ENCODE peak calls at places on chromosomes 2 and 18, in nine cellular contexts. D is adrenal gland, L is A549, V is NCI-H524 treated with DMSO at 0.1 percent for 48 hours, Y is HTR-8/SVneo, W is Daoy, Z is GM12891, T is NCI-H1105, F is NCI-H446. B is an unnamed sample.

GRCh38 chr2:162106146-162106551 is 32.1 kb upstream of the DPP4 start:
- DNase-seq in D (no peak), L (no peak), V (no peak), Y (no peak), W (no peak), Z (no peak), T (no peak), F (no peak), B (no peak)

GRCh38 chr2:30807249-30807648 is at the start of gene CAPN13:
- DNase-seq in D (no peak), L (no peak), V (no peak), Y (no peak), W (no peak), Z (no peak), T (no peak), F (no peak), B (no peak)

GRCh38 chr18:6022840-6023239 is 127.5 kb upstream of the TMEM200C start:
- DNase-seq in D (no peak), L (no peak), V (no peak), Y (no peak), W (peak; percentile 45), Z (no peak), T (no peak), F (no peak), B (no peak)

GRCh38 chr2:86622878-86623548 is 652 bp downstream of the RNF103 start:
- DNase-seq in D (peak; percentile 65), L (peak; percentile 66), V (no peak), Y (peak; percentile 33), W (no peak), Z (peak; percentile 54), T (peak; percentile 24), F (no peak), B (peak; percentile 76)

GRCh38 chr18:27583021-27583420 is 397.9 kb upstream of the CHST9 start:
- DNase-seq in D (no peak), L (no peak), V (no peak), Y (no peak), W (no peak), Z (no peak), T (no peak), F (no peak), B (no peak)

GRCh38 chr2:46943881-46944798 is 28.5 kb upstream of the MCFD2 start:
- DNase-seq in D (no peak), L (no peak), V (no peak), Y (no peak), W (no peak), Z (peak; percentile 51), T (no peak), F (no peak), B (peak; percentile 69)

GRCh38 chr2:234911271-234911670 is 40.5 kb upstream of the SH3BP4 start:
- DNase-seq in D (peak; percentile 29), L (no peak), V (no peak), Y (peak; percentile 33), W (peak; percentile 74), Z (no peak), T (no peak), F (peak; percentile 34), B (no peak)

GRCh38 chr2:238521002-238521401 is 94.3 kb downstream of the ASB1 start:
- DNase-seq in D (no peak), L (no peak), V (no peak), Y (no peak), W (no peak), Z (no peak), T (no peak), F (no peak), B (no peak)

GRCh38 chr2:221570321-221571107 is 1.6 kb downstream of the EPHA4 start:
- DNase-seq in D (peak; percentile 20), L (no peak), V (peak; percentile 36), Y (peak; percentile 20), W (peak; percentile 44), Z (no peak), T (peak; percentile 35), F (peak; percentile 27), B (peak; percentile 18)

GRCh38 chr2:30764021-30764800 is 43.0 kb downstream of the CAPN13 start:
- DNase-seq in D (no peak), L (no peak), V (no peak), Y (no peak), W (no peak), Z (no peak), T (no peak), F (no peak), B (no peak)

GRCh38 chr2:187553908-187554703 is at the start of gene TFPI:
- DNase-seq in D (no peak), L (peak; percentile 70), V (no peak), Y (peak; percentile 50), W (peak; percentile 70), Z (no peak), T (no peak), F (no peak), B (no peak)

GRCh38 chr2:239326831-239327535 is 73.8 kb downstream of the HDAC4 start:
- DNase-seq in D (peak; percentile 44), L (no peak), V (no peak), Y (no peak), W (peak; percentile 43), Z (no peak), T (no peak), F (no peak), B (peak; percentile 73)

GRCh38 chr2:179274749-179275148 is 10.1 kb upstream of the SESTD1 start:
- DNase-seq in D (no peak), L (no peak), V (no peak), Y (no peak), W (no peak), Z (no peak), T (no peak), F (no peak), B (no peak)

GRCh38 chr2:1693723-1694122 is 50.6 kb downstream of the PXDN start:
- DNase-seq in D (no peak), L (no peak), V (no peak), Y (no peak), W (no peak), Z (no peak), T (no peak), F (no peak), B (no peak)

GRCh38 chr2:45003586-45004568 is 5.4 kb downstream of the SIX2 start:
- DNase-seq in D (no peak), L (no peak), V (no peak), Y (no peak), W (no peak), Z (no peak), T (no peak), F (no peak), B (no peak)

GRCh38 chr2:4134881-4135565 is 431.6 kb downstream of the DCDC2C start:
- DNase-seq in D (no peak), L (no peak), V (no peak), Y (no peak), W (peak; percentile 29), Z (no peak), T (no peak), F (no peak), B (no peak)